ENCODE peak calls at places on chromosomes 16 and 17, in seven cellular contexts. Q is endothelial cell of umbilical vein, B is GM12878, A is AG10803, M is BE2C, E is AG09309, C is esophagus squamous epithelium. F is an unnamed sample.

GRCh38 chr16:17160285-17160854 is 310.4 kb downstream of the XYLT1 start:
- DNase-seq in Q (no peak), B (no peak), A (no peak), M (peak; percentile 19), E (no peak), C (no peak), F (no peak)

GRCh38 chr17:1110844-1111598 is 68.8 kb downstream of the ABR start:
- DNase-seq in Q (peak; percentile 92), B (no peak), A (peak; percentile 67), M (peak; percentile 60), E (peak; percentile 49), C (no peak), F (peak; percentile 94)

GRCh38 chr16:8972843-8973586 is 9.3 kb upstream of the USP7 start:
- DNase-seq in Q (no peak), B (no peak), A (peak; percentile 80), M (no peak), E (no peak), C (no peak), F (no peak)

GRCh38 chr17:2405247-2405926 is 4.5 kb upstream of the MNT start:
- DNase-seq in Q (peak; percentile 43), B (no peak), A (peak; percentile 94), M (no peak), E (peak; percentile 81), C (no peak), F (peak; percentile 91)

GRCh38 chr16:87839542-87840461 is 29.5 kb downstream of the SLC7A5 start:
- DNase-seq in Q (peak; percentile 13), B (no peak), A (no peak), M (no peak), E (no peak), C (no peak), F (no peak)

GRCh38 chr16:46730126-46730525 is 18.0 kb downstream of the MYLK3 start:
- DNase-seq in Q (no peak), B (no peak), A (no peak), M (no peak), E (no peak), C (no peak), F (no peak)

GRCh38 chr17:2047590-2047989 is 5.8 kb downstream of the OVCA2 start:
- DNase-seq in Q (no peak), B (no peak), A (no peak), M (no peak), E (no peak), C (no peak), F (no peak)

GRCh38 chr16:29824589-29825144 is 4.4 kb downstream of the MVP start:
- DNase-seq in Q (peak; percentile 85), B (no peak), A (peak; percentile 81), M (no peak), E (no peak), C (no peak), F (peak; percentile 77)

GRCh38 chr17:28878981-28879380 is 18.6 kb downstream of the FLOT2 start:
- DNase-seq in Q (peak; percentile 33), B (no peak), A (peak; percentile 32), M (peak; percentile 32), E (no peak), C (no peak), F (peak; percentile 66)

GRCh38 chr16:466651-467050 is 41.2 kb downstream of the RAB11FIP3 start:
- DNase-seq in Q (no peak), B (no peak), A (no peak), M (no peak), E (no peak), C (no peak), F (no peak)

GRCh38 chr17:49249292-49249794 is 18.8 kb upstream of the PHOSPHO1 start:
- DNase-seq in Q (no peak), B (no peak), A (peak; percentile 40), M (peak; percentile 31), E (no peak), C (no peak), F (no peak)

GRCh38 chr17:77724876-77725615 is 233.5 kb upstream of the TNRC6C start:
- DNase-seq in Q (no peak), B (peak; percentile 25), A (no peak), M (no peak), E (no peak), C (no peak), F (no peak)

GRCh38 chr17:77442976-77443742 is 302.4 kb downstream of the SEC14L1 start:
- DNase-seq in Q (no peak), B (no peak), A (no peak), M (no peak), E (no peak), C (no peak), F (no peak)

GRCh38 chr17:6703751-6704150 is 9.4 kb downstream of the SLC13A5 start:
- DNase-seq in Q (no peak), B (no peak), A (no peak), M (no peak), E (no peak), C (no peak), F (no peak)

GRCh38 chr17:6699997-6700947 is 12.9 kb downstream of the SLC13A5 start:
- DNase-seq in Q (no peak), B (no peak), A (no peak), M (no peak), E (no peak), C (no peak), F (no peak)

GRCh38 chr17:6700948-6701307 is 12.2 kb downstream of the SLC13A5 start:
- DNase-seq in Q (no peak), B (no peak), A (no peak), M (no peak), E (no peak), C (no peak), F (no peak)

GRCh38 chr17:6702567-6703215 is 10.5 kb downstream of the SLC13A5 start:
- DNase-seq in Q (no peak), B (no peak), A (no peak), M (no peak), E (no peak), C (no peak), F (no peak)

DNA sequence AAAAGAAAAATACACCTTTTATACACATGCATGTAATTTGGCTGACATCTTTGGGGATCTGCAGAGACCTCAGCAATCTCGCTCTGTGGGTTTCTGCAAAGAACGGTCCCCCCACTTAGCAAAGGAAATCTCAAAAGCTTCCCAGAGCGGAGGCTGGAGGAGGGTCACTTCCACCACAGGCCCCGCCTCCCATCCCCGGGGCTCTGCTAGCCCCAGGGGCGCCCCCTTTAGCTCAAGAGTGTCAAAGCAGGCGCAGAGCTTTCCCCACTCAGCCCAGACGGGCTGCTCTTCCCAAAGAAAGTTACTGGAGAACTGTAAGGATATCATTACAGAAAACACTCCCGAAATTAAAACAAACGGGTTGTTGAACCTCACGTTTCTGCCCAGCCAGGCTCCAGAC is 11.4 kb downstream of the SLC13A5 start:
- DNase-seq in Q (peak; percentile 10), B (no peak), A (no peak), M (peak; percentile 49), E (no peak), C (no peak), F (peak; percentile 35)
- TF ChIP-seq CTCF in Q (peak; percentile 57), B (no peak), A (peak; percentile 24), M (peak; percentile 35), E (peak; percentile 33), C (no peak), F (peak; percentile 18)

DNA sequence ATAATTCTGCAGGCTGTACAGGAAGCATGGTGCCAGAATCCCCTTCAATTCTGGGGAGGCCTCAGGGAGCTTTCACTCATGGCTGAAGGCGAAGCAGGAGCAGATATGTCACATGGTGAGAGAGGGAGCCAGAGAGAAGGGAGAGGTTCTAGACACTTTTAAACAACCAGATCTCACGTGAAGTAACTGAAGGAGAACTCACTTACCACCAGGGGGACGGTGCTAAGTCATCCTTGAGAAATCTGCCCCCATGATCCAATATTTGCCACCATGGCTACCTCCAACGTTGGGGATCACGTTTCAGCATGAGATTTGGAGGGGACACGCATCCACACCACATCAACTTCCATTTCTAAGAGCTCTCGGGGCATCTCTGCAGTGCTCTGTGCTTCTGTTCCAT is 37.4 kb upstream of the GNA13 start:
- DNase-seq in Q (no peak), B (no peak), A (no peak), M (no peak), E (no peak), C (no peak), F (no peak)
- TF ChIP-seq CTCF in Q (peak; percentile 31), B (no peak), A (peak; percentile 25), M (peak; percentile 31), E (peak; percentile 15), C (no peak), F (no peak)

GRCh38 chr17:21358185-21358584 is 18.0 kb upstream of the KCNJ12 start:
- DNase-seq in Q (no peak), B (no peak), A (no peak), M (no peak), E (no peak), C (no peak), F (no peak)

GRCh38 chr17:21360048-21360447 is 16.1 kb upstream of the KCNJ12 start:
- DNase-seq in Q (no peak), B (no peak), A (no peak), M (no peak), E (no peak), C (no peak), F (no peak)

GRCh38 chr17:21358682-21359482 is 17.3 kb upstream of the KCNJ12 start:
- DNase-seq in Q (no peak), B (no peak), A (peak; percentile 40), M (no peak), E (no peak), C (no peak), F (no peak)

GRCh38 chr17:21361020-21361809 is 14.9 kb upstream of the KCNJ12 start:
- DNase-seq in Q (no peak), B (no peak), A (no peak), M (no peak), E (no peak), C (no peak), F (no peak)

GRCh38 chr17:21359483-21359840 is 16.7 kb upstream of the KCNJ12 start:
- DNase-seq in Q (no peak), B (no peak), A (no peak), M (no peak), E (no peak), C (no peak), F (no peak)
- TF ChIP-seq CTCF in Q (no peak), B (no peak), A (no peak), M (no peak), E (no peak), C (no peak), F (no peak)

DNA sequence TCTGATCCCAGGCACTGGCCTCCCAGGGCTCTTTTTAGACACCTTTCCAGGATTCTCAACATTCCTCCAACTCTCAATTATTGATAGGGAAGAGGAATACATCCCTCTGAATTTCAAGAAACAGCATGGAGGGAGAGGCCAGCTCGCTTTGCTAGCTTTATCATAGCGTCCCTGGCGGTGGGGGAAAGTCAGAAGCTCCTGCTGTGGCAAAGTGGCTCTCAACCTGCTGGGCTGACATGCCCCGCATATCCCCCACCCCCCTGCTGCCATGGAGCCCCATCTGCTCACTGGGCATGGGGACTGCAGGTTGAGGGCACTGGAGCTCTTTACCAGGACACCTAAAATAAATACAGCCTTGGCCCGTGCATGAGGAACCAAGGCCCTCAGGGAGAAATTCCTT is 140.3 kb downstream of the SLC39A11 start:
- DNase-seq in Q (no peak), B (no peak), A (no peak), M (no peak), E (no peak), C (no peak), F (no peak)
- TF ChIP-seq CTCF in Q (no peak), B (no peak), A (no peak), M (no peak), E (no peak), C (no peak), F (no peak)

DNA sequence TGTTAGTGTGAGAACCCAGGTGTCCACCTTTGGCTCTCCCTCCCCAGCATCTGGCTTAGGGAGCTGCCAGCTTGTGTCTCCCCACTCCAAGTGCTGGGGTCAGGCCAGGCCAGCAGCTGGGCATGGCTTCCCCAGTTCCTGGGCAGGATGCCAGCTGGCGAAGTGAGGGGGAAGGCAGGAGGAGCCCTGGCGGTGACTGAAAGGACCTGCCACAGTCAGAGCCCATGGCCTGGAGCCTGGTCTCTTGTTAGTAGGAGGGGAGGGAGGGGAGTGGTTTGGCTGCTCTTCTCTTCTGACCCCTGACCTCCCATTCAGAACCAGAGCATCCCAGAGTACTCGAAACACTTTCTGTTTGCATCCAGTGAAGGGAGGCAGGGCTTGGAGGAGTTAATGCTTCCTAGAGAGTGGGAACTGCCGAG is 586 bp downstream of the CHD3 start:
- DNase-seq in Q (peak; percentile 93), B (no peak), A (peak; percentile 94), M (peak; percentile 95), E (peak; percentile 43), C (peak; percentile 39), F (peak; percentile 98)
- TF ChIP-seq CTCF in Q (peak; percentile 77), B (no peak), A (peak; percentile 44), M (peak; percentile 42), E (peak; percentile 54), C (peak; percentile 75), F (peak; percentile 28)